ENCODE peak calls at places on chromosomes 13 and 19, in ten cellular contexts. One of them, this sample, is unnamed.

GRCh38 chr19:38417544-38418506 is 8.2 kb downstream of the RASGRP4 start:
- DNase-seq in foreskin melanocyte: no peak
- DNase-seq in germinal center: peak; percentile 75
- DNase-seq in HT1080: no peak
- DNase-seq in cardiac muscle cell: peak; percentile 48
- DNase-seq in NCI-H460: peak; percentile 39
- DNase-seq in GM13977: peak; percentile 56
- DNase-seq in pancreas: no peak
- DNase-seq in activated CD8-positive, alpha-beta memory T cell treated with anti-CD3 and anti-CD28 coated beads for 1 hour: no peak
- DNase-seq in NCI-H1092 treated with DMSO at 0.1 percent for 48 hours: no peak
- DNase-seq in this sample: no peak

GRCh38 chr13:46475586-46475991 is 77.4 kb upstream of the LRCH1 start:
- DNase-seq in NCI-H1092 treated with DMSO at 0.1 percent for 48 hours: no peak
- DNase-seq in activated CD8-positive, alpha-beta memory T cell treated with anti-CD3 and anti-CD28 coated beads for 1 hour: no peak
- DNase-seq in germinal center: no peak
- DNase-seq in HT1080: no peak
- DNase-seq in foreskin melanocyte: peak; percentile 91
- DNase-seq in NCI-H460: no peak
- DNase-seq in pancreas: no peak
- DNase-seq in GM13977: no peak
- DNase-seq in cardiac muscle cell: no peak
- DNase-seq in this sample: no peak

GRCh38 chr19:49097453-49098288 is 12.4 kb downstream of the SNRNP70 start:
- DNase-seq in pancreas: peak; percentile 55
- DNase-seq in activated CD8-positive, alpha-beta memory T cell treated with anti-CD3 and anti-CD28 coated beads for 1 hour: peak; percentile 52
- DNase-seq in NCI-H1092 treated with DMSO at 0.1 percent for 48 hours: peak; percentile 61
- DNase-seq in HT1080: peak; percentile 76
- DNase-seq in NCI-H460: peak; percentile 69
- DNase-seq in GM13977: peak; percentile 85
- DNase-seq in cardiac muscle cell: peak; percentile 76
- DNase-seq in foreskin melanocyte: peak; percentile 67
- DNase-seq in germinal center: peak; percentile 77
- DNase-seq in this sample: peak; percentile 83

GRCh38 chr13:45773236-45773635 is 71.1 kb downstream of the CBY2 start:
- DNase-seq in NCI-H1092 treated with DMSO at 0.1 percent for 48 hours: no peak
- DNase-seq in NCI-H460: no peak
- DNase-seq in foreskin melanocyte: no peak
- DNase-seq in pancreas: no peak
- DNase-seq in GM13977: no peak
- DNase-seq in activated CD8-positive, alpha-beta memory T cell treated with anti-CD3 and anti-CD28 coated beads for 1 hour: no peak
- DNase-seq in germinal center: no peak
- DNase-seq in cardiac muscle cell: no peak
- DNase-seq in HT1080: no peak
- DNase-seq in this sample: no peak

GRCh38 chr13:51797664-51798488 is 6.1 kb downstream of the DHRS12 start:
- DNase-seq in activated CD8-positive, alpha-beta memory T cell treated with anti-CD3 and anti-CD28 coated beads for 1 hour: no peak
- DNase-seq in germinal center: peak; percentile 68
- DNase-seq in NCI-H1092 treated with DMSO at 0.1 percent for 48 hours: peak; percentile 61
- DNase-seq in HT1080: peak; percentile 65
- DNase-seq in foreskin melanocyte: no peak
- DNase-seq in NCI-H460: peak; percentile 49
- DNase-seq in pancreas: peak; percentile 93
- DNase-seq in cardiac muscle cell: peak; percentile 64
- DNase-seq in GM13977: peak; percentile 65
- DNase-seq in this sample: peak; percentile 48

GRCh38 chr13:98092888-98093287 is 50.0 kb upstream of the FARP1 start:
- DNase-seq in HT1080: no peak
- DNase-seq in germinal center: no peak
- DNase-seq in cardiac muscle cell: no peak
- DNase-seq in NCI-H1092 treated with DMSO at 0.1 percent for 48 hours: no peak
- DNase-seq in foreskin melanocyte: no peak
- DNase-seq in pancreas: no peak
- DNase-seq in activated CD8-positive, alpha-beta memory T cell treated with anti-CD3 and anti-CD28 coated beads for 1 hour: no peak
- DNase-seq in GM13977: no peak
- DNase-seq in NCI-H460: no peak
- DNase-seq in this sample: no peak

GRCh38 chr19:47145639-47146486 is 15.2 kb downstream of the SAE1 start:
- DNase-seq in foreskin melanocyte: no peak
- DNase-seq in NCI-H460: no peak
- DNase-seq in pancreas: no peak
- DNase-seq in HT1080: no peak
- DNase-seq in germinal center: no peak
- DNase-seq in NCI-H1092 treated with DMSO at 0.1 percent for 48 hours: no peak
- DNase-seq in activated CD8-positive, alpha-beta memory T cell treated with anti-CD3 and anti-CD28 coated beads for 1 hour: no peak
- DNase-seq in cardiac muscle cell: no peak
- DNase-seq in GM13977: no peak
- DNase-seq in this sample: no peak

GRCh38 chr19:41505105-41505504 is 62.1 kb downstream of the ERICH4 start:
- DNase-seq in NCI-H1092 treated with DMSO at 0.1 percent for 48 hours: no peak
- DNase-seq in foreskin melanocyte: no peak
- DNase-seq in NCI-H460: no peak
- DNase-seq in HT1080: no peak
- DNase-seq in activated CD8-positive, alpha-beta memory T cell treated with anti-CD3 and anti-CD28 coated beads for 1 hour: no peak
- DNase-seq in pancreas: no peak
- DNase-seq in cardiac muscle cell: no peak
- DNase-seq in germinal center: no peak
- DNase-seq in GM13977: no peak
- DNase-seq in this sample: no peak

GRCh38 chr19:39263912-39264305 is 4.3 kb upstream of the IFNL2 start:
- DNase-seq in HT1080: no peak
- DNase-seq in pancreas: peak; percentile 12
- DNase-seq in foreskin melanocyte: no peak
- DNase-seq in cardiac muscle cell: no peak
- DNase-seq in GM13977: no peak
- DNase-seq in NCI-H1092 treated with DMSO at 0.1 percent for 48 hours: no peak
- DNase-seq in activated CD8-positive, alpha-beta memory T cell treated with anti-CD3 and anti-CD28 coated beads for 1 hour: no peak
- DNase-seq in NCI-H460: no peak
- DNase-seq in germinal center: no peak
- DNase-seq in this sample: no peak

GRCh38 chr19:13110099-13110610 is 6.4 kb downstream of the TRMT1 start:
- DNase-seq in activated CD8-positive, alpha-beta memory T cell treated with anti-CD3 and anti-CD28 coated beads for 1 hour: no peak
- DNase-seq in HT1080: no peak
- DNase-seq in germinal center: no peak
- DNase-seq in foreskin melanocyte: no peak
- DNase-seq in NCI-H1092 treated with DMSO at 0.1 percent for 48 hours: no peak
- DNase-seq in cardiac muscle cell: no peak
- DNase-seq in pancreas: no peak
- DNase-seq in NCI-H460: no peak
- DNase-seq in GM13977: no peak
- DNase-seq in this sample: no peak

GRCh38 chr19:58372311-58373133 is 8.3 kb downstream of the ZNF837 start:
- DNase-seq in HT1080: no peak
- DNase-seq in foreskin melanocyte: no peak
- DNase-seq in NCI-H460: no peak
- DNase-seq in GM13977: no peak
- DNase-seq in pancreas: no peak
- DNase-seq in cardiac muscle cell: no peak
- DNase-seq in activated CD8-positive, alpha-beta memory T cell treated with anti-CD3 and anti-CD28 coated beads for 1 hour: no peak
- DNase-seq in NCI-H1092 treated with DMSO at 0.1 percent for 48 hours: no peak
- DNase-seq in germinal center: no peak
- DNase-seq in this sample: no peak

GRCh38 chr13:97946951-97947588 is 6.4 kb upstream of the IPO5 start:
- DNase-seq in pancreas: no peak
- DNase-seq in foreskin melanocyte: no peak
- DNase-seq in GM13977: no peak
- DNase-seq in NCI-H1092 treated with DMSO at 0.1 percent for 48 hours: no peak
- DNase-seq in NCI-H460: no peak
- DNase-seq in activated CD8-positive, alpha-beta memory T cell treated with anti-CD3 and anti-CD28 coated beads for 1 hour: no peak
- DNase-seq in HT1080: peak; percentile 85
- DNase-seq in germinal center: no peak
- DNase-seq in cardiac muscle cell: no peak
- DNase-seq in this sample: peak; percentile 11

GRCh38 chr19:4488496-4488895 is 16.4 kb downstream of the HDGFL2 start:
- DNase-seq in NCI-H460: no peak
- DNase-seq in foreskin melanocyte: no peak
- DNase-seq in NCI-H1092 treated with DMSO at 0.1 percent for 48 hours: no peak
- DNase-seq in GM13977: no peak
- DNase-seq in cardiac muscle cell: no peak
- DNase-seq in germinal center: no peak
- DNase-seq in pancreas: no peak
- DNase-seq in HT1080: no peak
- DNase-seq in activated CD8-positive, alpha-beta memory T cell treated with anti-CD3 and anti-CD28 coated beads for 1 hour: no peak
- DNase-seq in this sample: no peak

GRCh38 chr19:49512970-49513745 is 697 bp downstream of the FCGRT start:
- DNase-seq in NCI-H460: no peak
- DNase-seq in cardiac muscle cell: peak; percentile 77
- DNase-seq in HT1080: no peak
- DNase-seq in activated CD8-positive, alpha-beta memory T cell treated with anti-CD3 and anti-CD28 coated beads for 1 hour: no peak
- DNase-seq in germinal center: peak; percentile 58
- DNase-seq in pancreas: peak; percentile 47
- DNase-seq in GM13977: peak; percentile 62
- DNase-seq in foreskin melanocyte: no peak
- DNase-seq in NCI-H1092 treated with DMSO at 0.1 percent for 48 hours: peak; percentile 33
- DNase-seq in this sample: no peak

GRCh38 chr19:5046339-5047039 is 77.6 kb downstream of the KDM4B start:
- DNase-seq in NCI-H460: peak; percentile 54
- DNase-seq in foreskin melanocyte: no peak
- DNase-seq in activated CD8-positive, alpha-beta memory T cell treated with anti-CD3 and anti-CD28 coated beads for 1 hour: no peak
- DNase-seq in GM13977: no peak
- DNase-seq in cardiac muscle cell: no peak
- DNase-seq in germinal center: no peak
- DNase-seq in pancreas: peak; percentile 89
- DNase-seq in HT1080: no peak
- DNase-seq in NCI-H1092 treated with DMSO at 0.1 percent for 48 hours: peak; percentile 98
- DNase-seq in this sample: peak; percentile 58

GRCh38 chr13:44230071-44230470 is 143.6 kb upstream of the SERP2 start:
- DNase-seq in foreskin melanocyte: no peak
- DNase-seq in activated CD8-positive, alpha-beta memory T cell treated with anti-CD3 and anti-CD28 coated beads for 1 hour: no peak
- DNase-seq in HT1080: no peak
- DNase-seq in cardiac muscle cell: no peak
- DNase-seq in NCI-H460: no peak
- DNase-seq in GM13977: no peak
- DNase-seq in NCI-H1092 treated with DMSO at 0.1 percent for 48 hours: no peak
- DNase-seq in germinal center: no peak
- DNase-seq in pancreas: no peak
- DNase-seq in this sample: peak; percentile 36

GRCh38 chr19:5615756-5616327 is 6.7 kb downstream of the SAFB2 start:
- DNase-seq in activated CD8-positive, alpha-beta memory T cell treated with anti-CD3 and anti-CD28 coated beads for 1 hour: no peak
- DNase-seq in GM13977: no peak
- DNase-seq in cardiac muscle cell: no peak
- DNase-seq in pancreas: no peak
- DNase-seq in HT1080: no peak
- DNase-seq in NCI-H460: no peak
- DNase-seq in NCI-H1092 treated with DMSO at 0.1 percent for 48 hours: no peak
- DNase-seq in germinal center: no peak
- DNase-seq in foreskin melanocyte: no peak
- DNase-seq in this sample: no peak

GRCh38 chr13:81671103-81671502 is 1330.2 kb upstream of the SPRY2 start:
- DNase-seq in germinal center: no peak
- DNase-seq in foreskin melanocyte: no peak
- DNase-seq in pancreas: no peak
- DNase-seq in HT1080: no peak
- DNase-seq in activated CD8-positive, alpha-beta memory T cell treated with anti-CD3 and anti-CD28 coated beads for 1 hour: no peak
- DNase-seq in cardiac muscle cell: peak; percentile 10
- DNase-seq in NCI-H1092 treated with DMSO at 0.1 percent for 48 hours: no peak
- DNase-seq in NCI-H460: no peak
- DNase-seq in GM13977: no peak
- DNase-seq in this sample: no peak

GRCh38 chr13:82993417-82993816 is 888.9 kb downstream of the SLITRK1 start:
- DNase-seq in germinal center: no peak
- DNase-seq in cardiac muscle cell: no peak
- DNase-seq in NCI-H1092 treated with DMSO at 0.1 percent for 48 hours: no peak
- DNase-seq in pancreas: no peak
- DNase-seq in GM13977: no peak
- DNase-seq in NCI-H460: no peak
- DNase-seq in activated CD8-positive, alpha-beta memory T cell treated with anti-CD3 and anti-CD28 coated beads for 1 hour: no peak
- DNase-seq in foreskin melanocyte: no peak
- DNase-seq in HT1080: no peak
- DNase-seq in this sample: no peak

GRCh38 chr13:27442071-27442647 is 8.2 kb downstream of the MTIF3 start:
- DNase-seq in pancreas: no peak
- DNase-seq in GM13977: no peak
- DNase-seq in NCI-H1092 treated with DMSO at 0.1 percent for 48 hours: no peak
- DNase-seq in cardiac muscle cell: no peak
- DNase-seq in HT1080: no peak
- DNase-seq in germinal center: no peak
- DNase-seq in NCI-H460: no peak
- DNase-seq in activated CD8-positive, alpha-beta memory T cell treated with anti-CD3 and anti-CD28 coated beads for 1 hour: no peak
- DNase-seq in foreskin melanocyte: no peak
- DNase-seq in this sample: no peak

GRCh38 chr19:18290250-18291018 is 9.0 kb upstream of the JUND start:
- DNase-seq in cardiac muscle cell: no peak
- DNase-seq in germinal center: peak; percentile 58
- DNase-seq in GM13977: peak; percentile 88
- DNase-seq in pancreas: no peak
- DNase-seq in foreskin melanocyte: no peak
- DNase-seq in activated CD8-positive, alpha-beta memory T cell treated with anti-CD3 and anti-CD28 coated beads for 1 hour: peak; percentile 45
- DNase-seq in NCI-H460: no peak
- DNase-seq in HT1080: no peak
- DNase-seq in NCI-H1092 treated with DMSO at 0.1 percent for 48 hours: no peak
- DNase-seq in this sample: no peak

GRCh38 chr13:113298001-113298945 is 1.2 kb downstream of the LAMP1 start:
- DNase-seq in NCI-H1092 treated with DMSO at 0.1 percent for 48 hours: no peak
- DNase-seq in pancreas: no peak
- DNase-seq in activated CD8-positive, alpha-beta memory T cell treated with anti-CD3 and anti-CD28 coated beads for 1 hour: no peak
- DNase-seq in HT1080: no peak
- DNase-seq in GM13977: no peak
- DNase-seq in foreskin melanocyte: no peak
- DNase-seq in germinal center: no peak
- DNase-seq in NCI-H460: no peak
- DNase-seq in cardiac muscle cell: no peak
- DNase-seq in this sample: no peak

GRCh38 chr19:47157455-47158321 is 27.1 kb downstream of the SAE1 start:
- DNase-seq in NCI-H1092 treated with DMSO at 0.1 percent for 48 hours: no peak
- DNase-seq in NCI-H460: no peak
- DNase-seq in foreskin melanocyte: peak; percentile 88
- DNase-seq in GM13977: no peak
- DNase-seq in HT1080: peak; percentile 12
- DNase-seq in pancreas: no peak
- DNase-seq in activated CD8-positive, alpha-beta memory T cell treated with anti-CD3 and anti-CD28 coated beads for 1 hour: no peak
- DNase-seq in germinal center: peak; percentile 47
- DNase-seq in cardiac muscle cell: peak; percentile 78
- DNase-seq in this sample: no peak

GRCh38 chr13:46211116-46211515 is 612 bp upstream of the LRRC63 start:
- DNase-seq in activated CD8-positive, alpha-beta memory T cell treated with anti-CD3 and anti-CD28 coated beads for 1 hour: no peak
- DNase-seq in HT1080: no peak
- DNase-seq in germinal center: peak; percentile 6
- DNase-seq in pancreas: no peak
- DNase-seq in cardiac muscle cell: no peak
- DNase-seq in foreskin melanocyte: no peak
- DNase-seq in GM13977: peak; percentile 50
- DNase-seq in NCI-H460: peak; percentile 69
- DNase-seq in NCI-H1092 treated with DMSO at 0.1 percent for 48 hours: peak; percentile 27
- DNase-seq in this sample: no peak

This sample was measured in H4.